ENCODE peak calls at places on chromosomes 5 and 9, in four cellular contexts. B, Z, G and U are unnamed samples.

GRCh38 chr5:180950291-180950949 is 38.2 kb upstream of the BTNL3 start:
- DNase-seq in B (peak), Z (no peak), G (no peak), U (no peak)

GRCh38 chr5:177094224-177095087 is 7.7 kb downstream of the FGFR4 start:
- DNase-seq in B (peak), Z (peak), G (peak), U (peak)

GRCh38 chr5:17511775-17512325 is 6.3 kb upstream of the TAF11L3 start:
- DNase-seq in B (no peak), Z (no peak), G (no peak), U (no peak)

GRCh38 chr9:34493972-34494535 is 28.7 kb downstream of the ENHO start:
- DNase-seq in B (peak), Z (peak), G (peak), U (peak)

GRCh38 chr9:104787306-104788015 is 23.5 kb downstream of the NIPSNAP3B start:
- DNase-seq in B (no peak), Z (no peak), G (no peak), U (no peak)

GRCh38 chr9:93568169-93568568 is 8.2 kb upstream of the PHF2 start:
- DNase-seq in B (no peak), Z (no peak), G (no peak), U (no peak)

GRCh38 chr9:114893221-114893620 is 37.2 kb downstream of the TNFSF8 start:
- DNase-seq in B (no peak), Z (no peak), G (no peak), U (no peak)

GRCh38 chr5:35810561-35810960 is 46.1 kb upstream of the IL7R start:
- DNase-seq in B (no peak), Z (no peak), G (no peak), U (no peak)

GRCh38 chr5:109453251-109453650 is 43.5 kb upstream of the PJA2 start:
- DNase-seq in B (no peak), Z (no peak), G (no peak), U (no peak)

GRCh38 chr5:14008819-14009311 is 64.4 kb upstream of the DNAH5 start:
- DNase-seq in B (peak), Z (peak), G (no peak), U (no peak)

GRCh38 chr9:127567119-127567897 is 44.8 kb upstream of the STXBP1 start:
- DNase-seq in B (peak), Z (no peak), G (peak), U (peak)

GRCh38 chr5:67202830-67203229 is 6.2 kb upstream of the CD180 start:
- DNase-seq in B (no peak), Z (no peak), G (no peak), U (no peak)

GRCh38 chr5:65102501-65102825 is 333.7 kb downstream of the CWC27 start:
- DNase-seq in B (no peak), Z (peak), G (no peak), U (peak)

GRCh38 chr9:4579011-4579410 is 83.1 kb upstream of the PLPP6 start:
- DNase-seq in B (no peak), Z (no peak), G (no peak), U (no peak)

GRCh38 chr9:80030801-80031200 is 459.0 kb downstream of the TLE4 start:
- DNase-seq in B (no peak), Z (no peak), G (no peak), U (peak)

GRCh38 chr5:75466317-75466716 is 45.1 kb downstream of the CERT1 start:
- DNase-seq in B (no peak), Z (no peak), G (no peak), U (no peak)

GRCh38 chr5:14040542-14040941 is 96.1 kb upstream of the DNAH5 start:
- DNase-seq in B (no peak), Z (peak), G (no peak), U (no peak)

GRCh38 chr5:142925795-142926194 is 155.6 kb downstream of the ARHGAP26 start:
- DNase-seq in B (peak), Z (peak), G (peak), U (peak)

GRCh38 chr9:133779081-133779480 is 40.9 kb upstream of the SARDH start:
- DNase-seq in B (no peak), Z (no peak), G (no peak), U (no peak)

GRCh38 chr9:130857864-130858730 is 23.0 kb downstream of the ABL1 start:
- DNase-seq in B (no peak), Z (peak), G (peak), U (peak)

GRCh38 chr9:4718911-4719310 is 22.1 kb downstream of the AK3 start:
- DNase-seq in B (no peak), Z (no peak), G (no peak), U (no peak)

GRCh38 chr5:138177936-138178515 is 404 bp downstream of the BRD8 start:
- DNase-seq in B (peak), Z (peak), G (peak), U (peak)

GRCh38 chr5:94266170-94266569 is 352.2 kb downstream of the KIAA0825 start:
- DNase-seq in B (no peak), Z (no peak), G (no peak), U (no peak)

GRCh38 chr5:129067745-129068144 is 26.8 kb upstream of the ISOC1 start:
- DNase-seq in B (no peak), Z (no peak), G (no peak), U (no peak)

GRCh38 chr5:54387659-54388232 is 67.8 kb upstream of the HSPB3 start:
- DNase-seq in B (no peak), Z (peak), G (peak), U (peak)

GRCh38 chr5:80238078-80238477 is 17.8 kb downstream of the SERINC5 start:
- DNase-seq in B (no peak), Z (no peak), G (no peak), U (no peak)

GRCh38 chr5:112005533-112005926 is 248.5 kb upstream of the NREP start:
- DNase-seq in B (no peak), Z (peak), G (no peak), U (peak)

GRCh38 chr9:32345243-32345642 is 39.2 kb upstream of the ACO1 start:
- DNase-seq in B (no peak), Z (no peak), G (no peak), U (no peak)

GRCh38 chr9:71795097-71795807 is 26.9 kb upstream of the CEMIP2 start:
- DNase-seq in B (no peak), Z (no peak), G (no peak), U (no peak)

GRCh38 chr5:74083096-74083495 is 457.1 kb downstream of the ARHGEF28 start:
- DNase-seq in B (no peak), Z (no peak), G (no peak), U (no peak)

GRCh38 chr9:112783551-112783954 is 33.0 kb downstream of the SNX30 start:
- DNase-seq in B (no peak), Z (no peak), G (no peak), U (no peak)

GRCh38 chr5:56507348-56507930 is 274.3 kb upstream of the ANKRD55 start:
- DNase-seq in B (peak), Z (no peak), G (no peak), U (no peak)

GRCh38 chr5:96439477-96440184 is 6.6 kb upstream of the PCSK1 start:
- DNase-seq in B (no peak), Z (peak), G (peak), U (no peak)

GRCh38 chr5:108461628-108462367 is 79.9 kb upstream of the FBXL17 start:
- DNase-seq in B (no peak), Z (peak), G (peak), U (peak)

GRCh38 chr5:14298126-14298847 is 155.1 kb downstream of the TRIO start:
- DNase-seq in B (no peak), Z (peak), G (peak), U (no peak)

GRCh38 chr9:105158898-105159297 is 85.6 kb upstream of the SLC44A1 start:
- DNase-seq in B (no peak), Z (no peak), G (no peak), U (no peak)

GRCh38 chr5:125550237-125550636 is 803.8 kb upstream of the ZNF608 start:
- DNase-seq in B (no peak), Z (peak), G (peak), U (peak)

GRCh38 chr9:103245369-103245768 is 250.2 kb downstream of the CYLC2 start:
- DNase-seq in B (peak), Z (no peak), G (no peak), U (no peak)

GRCh38 chr5:116365006-116365496 is 209.6 kb downstream of the SEMA6A start:
- DNase-seq in B (no peak), Z (no peak), G (no peak), U (no peak)

GRCh38 chr9:2727966-2728613 is 10.8 kb downstream of the KCNV2 start:
- DNase-seq in B (peak), Z (peak), G (peak), U (peak)
- TF ChIP-seq CTCF in B (peak), Z (peak), G (peak), U (peak)

GRCh38 chr5:151682240-151682639 is 4.5 kb downstream of the SPARC start:
- DNase-seq in B (no peak), Z (peak), G (no peak), U (no peak)

GRCh38 chr5:151683936-151684586 is 2.7 kb downstream of the SPARC start:
- DNase-seq in B (no peak), Z (peak), G (peak), U (no peak)

GRCh38 chr5:151684690-151685361 is 1.9 kb downstream of the SPARC start:
- DNase-seq in B (peak), Z (peak), G (peak), U (peak)

GRCh38 chr5:151682751-151683331 is 3.9 kb downstream of the SPARC start:
- DNase-seq in B (no peak), Z (peak), G (no peak), U (no peak)

GRCh38 chr5:151683444-151683843 is 3.3 kb downstream of the SPARC start:
- DNase-seq in B (no peak), Z (peak), G (no peak), U (no peak)
- H3K4me3 ChIP-seq in B (no peak), Z (peak), G (peak), U (peak)

GRCh38 chr5:101047181-101047580 is 144.1 kb upstream of the ST8SIA4 start:
- DNase-seq in B (no peak), Z (no peak), G (no peak), U (no peak)

GRCh38 chr5:101045689-101046088 is 142.6 kb upstream of the ST8SIA4 start:
- DNase-seq in B (no peak), Z (peak), G (peak), U (peak)
- TF ChIP-seq CTCF in B (no peak), Z (no peak), G (peak), U (peak)

GRCh38 chr5:121963409-121963808 is 1.6 kb downstream of the SRFBP1 start:
- DNase-seq in B (no peak), Z (no peak), G (no peak), U (no peak)
- H3K4me3 ChIP-seq in B (peak), Z (peak), G (no peak), U (no peak)

GRCh38 chr5:8844847-8845246 is 701.0 kb downstream of the SEMA5A start:
- DNase-seq in B (no peak), Z (no peak), G (peak), U (no peak)

GRCh38 chr5:8843766-8844165 is 702.1 kb downstream of the SEMA5A start:
- DNase-seq in B (no peak), Z (peak), G (peak), U (peak)

GRCh38 chr5:8844206-8844605 is 701.7 kb downstream of the SEMA5A start:
- DNase-seq in B (no peak), Z (peak), G (no peak), U (no peak)

GRCh38 chr5:8845316-8845715 is 700.6 kb downstream of the SEMA5A start:
- DNase-seq in B (no peak), Z (peak), G (no peak), U (peak)

DNA sequence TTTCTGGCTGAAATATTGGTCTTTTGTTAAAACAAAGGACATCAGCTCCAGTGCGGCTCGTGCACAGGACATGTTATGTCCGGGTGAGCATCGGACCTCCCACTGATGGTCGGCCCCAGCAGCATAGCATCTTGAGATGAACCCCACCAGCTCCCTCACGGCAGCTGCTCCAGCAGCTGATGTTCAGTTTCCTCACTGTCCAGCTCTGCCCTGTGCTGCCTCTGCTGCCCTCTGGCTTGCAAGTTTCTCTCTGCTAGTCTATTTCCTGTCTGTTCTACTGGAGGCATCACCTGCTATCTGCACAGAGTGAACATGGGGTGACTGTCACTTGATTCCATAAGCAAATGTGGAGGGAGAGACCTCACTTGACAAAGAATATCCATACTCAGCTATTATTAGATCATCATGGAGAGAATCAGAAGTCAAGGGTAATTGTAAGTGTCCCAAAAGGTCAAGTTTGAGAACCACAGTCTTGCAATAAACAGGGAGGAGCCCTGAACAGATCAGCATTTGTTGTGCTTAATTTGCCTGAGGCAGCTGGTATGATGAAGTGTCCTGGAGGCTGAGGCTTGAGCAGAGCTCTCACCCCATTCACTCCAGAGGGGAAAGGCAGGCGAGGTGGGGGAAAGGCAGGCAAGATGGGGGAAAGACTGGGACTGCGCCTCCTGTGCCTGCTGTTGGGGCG is 702.8 kb downstream of the SEMA5A start:
- DNase-seq in B (no peak), Z (peak), G (peak), U (peak)
- TF ChIP-seq CTCF in B (peak), Z (peak), G (peak), U (peak)

DNA sequence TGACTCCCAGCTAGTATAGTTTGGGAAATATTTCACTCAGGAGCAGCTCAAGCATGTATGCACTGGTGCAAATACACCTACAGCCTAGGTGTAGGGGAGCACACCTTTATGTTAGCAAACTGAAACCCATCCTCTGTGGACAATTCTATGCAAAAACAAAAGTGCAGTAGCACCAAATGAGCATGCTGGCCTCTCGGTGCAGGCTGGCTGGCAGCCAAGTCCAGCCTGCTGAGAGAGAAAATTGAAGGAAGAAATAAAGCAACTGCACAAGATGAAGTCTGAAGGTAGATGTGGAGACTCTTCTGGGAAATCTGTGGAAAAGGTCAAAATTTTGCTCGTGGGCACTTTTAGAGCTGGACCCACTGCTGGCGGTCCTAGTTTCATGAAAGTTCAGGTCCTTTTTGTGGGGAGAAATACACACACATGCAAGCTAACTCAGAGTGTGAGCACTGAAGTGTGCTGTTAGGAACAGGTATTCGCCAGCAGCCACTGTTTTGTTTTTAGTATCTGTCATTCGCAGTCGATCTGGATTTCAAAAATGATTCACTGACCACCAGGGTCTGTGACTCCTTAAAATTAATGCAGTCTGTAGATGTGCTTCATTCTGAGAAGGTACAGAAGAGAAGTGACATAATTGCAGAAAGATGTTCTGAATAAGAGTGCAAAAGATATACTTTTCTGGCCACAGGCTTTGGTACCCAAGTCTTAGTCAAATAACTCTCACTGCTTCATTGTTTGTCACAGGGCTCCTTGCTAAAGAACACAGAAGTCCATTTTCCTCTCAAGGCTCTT is 281.7 kb downstream of the PARP8 start:
- DNase-seq in B (no peak), Z (no peak), G (no peak), U (no peak)
- H3K4me3 ChIP-seq in B (no peak), Z (no peak), G (no peak), U (no peak)

DNA sequence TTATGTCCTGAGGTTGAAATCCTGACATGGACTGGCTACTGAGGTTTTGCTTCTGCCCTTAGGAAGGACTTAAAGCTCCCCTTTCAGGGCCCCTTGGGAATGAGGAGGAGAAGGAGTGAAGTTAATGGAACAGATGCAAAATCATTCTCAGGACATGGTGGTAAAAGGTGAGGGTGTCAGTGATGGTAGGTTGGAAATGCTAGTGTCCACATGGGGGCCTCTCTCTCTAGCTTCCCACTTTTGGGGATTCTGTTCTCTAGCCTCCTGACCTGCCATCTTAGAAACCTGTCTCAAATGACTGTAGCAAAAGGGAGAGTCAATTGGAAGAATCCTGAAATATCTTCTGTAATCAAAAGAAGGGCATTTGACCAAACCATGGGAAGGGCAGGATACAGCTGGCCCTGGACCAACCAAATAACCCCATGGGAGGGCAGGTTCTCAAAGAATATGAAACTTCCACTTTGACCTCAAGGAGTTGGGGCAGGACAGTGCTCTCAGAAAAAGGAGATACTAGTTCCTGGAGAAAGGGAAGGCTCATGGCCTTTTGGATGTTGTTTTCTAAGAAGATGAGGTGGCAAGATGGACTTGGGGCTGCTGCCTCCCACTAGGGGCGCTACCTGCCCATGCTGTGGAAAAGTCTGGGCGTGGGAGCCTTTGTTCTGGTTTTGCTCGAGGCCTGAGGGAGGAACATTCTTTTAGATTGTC is 21.2 kb upstream of the MLANA start:
- DNase-seq in B (peak), Z (no peak), G (no peak), U (no peak)
- TF ChIP-seq CTCF in B (peak), Z (no peak), G (peak), U (peak)

GRCh38 chr5:58260243-58260642 is 199.6 kb downstream of the PLK2 start:
- DNase-seq in B (no peak), Z (no peak), G (no peak), U (no peak)
- H3K4me3 ChIP-seq in B (peak), Z (no peak), G (no peak), U (no peak)

DNA sequence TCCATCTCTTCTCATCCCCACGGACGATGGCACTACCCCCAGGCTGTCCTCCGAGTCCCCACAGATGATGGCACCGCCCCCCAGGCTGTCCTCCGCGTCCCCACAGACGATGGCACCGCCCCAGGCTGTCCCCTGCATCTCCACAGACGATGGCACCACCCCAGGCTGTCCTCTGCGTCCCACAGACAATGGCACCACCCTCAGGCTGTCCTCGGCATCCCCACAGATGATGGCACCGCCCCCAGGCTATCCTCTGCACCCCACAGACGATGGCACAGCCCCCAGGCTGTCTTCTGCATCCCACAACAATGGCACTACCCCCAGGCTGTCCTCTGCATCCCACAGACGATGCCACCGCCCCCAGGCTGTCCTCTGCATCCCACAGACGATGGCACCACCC is 57.4 kb upstream of the PTCH1 start:
- DNase-seq in B (peak), Z (no peak), G (no peak), U (no peak)
- TF ChIP-seq CTCF in B (peak), Z (no peak), G (no peak), U (no peak)

DNA sequence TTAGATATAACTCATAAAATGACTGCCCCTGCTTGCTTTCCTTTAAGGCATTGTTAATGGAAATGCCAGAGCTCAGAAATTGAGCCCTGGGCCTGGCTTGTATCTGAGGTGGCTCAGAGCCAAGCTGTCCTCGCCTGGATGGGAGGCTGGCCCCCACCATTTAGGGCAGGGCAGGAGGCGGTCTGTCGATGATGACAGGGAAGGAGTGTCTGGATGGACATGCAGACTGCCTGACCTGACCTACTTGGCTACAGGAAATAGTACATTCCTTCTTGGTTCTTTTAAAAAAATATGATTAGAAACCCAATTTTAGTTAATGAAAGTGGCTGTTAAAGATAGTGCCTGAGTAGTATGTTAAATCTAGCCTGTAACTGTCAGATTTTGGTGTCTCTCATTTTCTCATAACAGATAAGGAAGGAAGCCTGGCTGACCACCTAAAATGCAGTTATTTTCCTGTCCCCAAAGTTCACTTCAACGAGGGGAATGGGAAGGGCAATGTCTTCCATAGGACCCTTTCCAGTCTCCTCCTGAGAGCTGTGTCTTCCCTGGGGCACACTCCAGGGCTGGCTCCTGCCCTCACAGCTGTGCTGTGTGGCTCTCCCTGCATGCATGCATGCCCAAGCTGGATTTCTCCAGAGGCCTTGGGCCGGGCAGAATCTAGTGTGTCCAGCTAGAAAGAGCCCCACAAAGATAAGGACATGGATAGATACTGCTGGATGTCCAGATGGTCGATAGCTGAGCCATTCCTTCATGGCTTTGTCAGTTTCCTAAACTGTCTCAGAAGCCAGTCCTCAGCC is 42.3 kb downstream of the MACROH2A1 start:
- DNase-seq in B (no peak), Z (peak), G (peak), U (peak)
- H3K4me3 ChIP-seq in B (no peak), Z (no peak), G (no peak), U (no peak)